ENCODE peak calls at places on chromosomes 13 and 19, in seven cellular contexts. P is neural crest cell, Z is B cell, B is RWPE2, A is activated B cell treated with CpG ODN at 0.5 μM for 24 hours, X is astrocyte of the spinal cord, D is lower leg skin. S is an unnamed sample.

GRCh38 chr13:33017410-33017929 is 1.2 kb downstream of the KL start:
- DNase-seq in P (peak; percentile 18), Z (peak; percentile 17), B (no peak), A (no peak), X (peak; percentile 30), D (peak; percentile 45), S (no peak)

GRCh38 chr13:76210262-76210661 is 574.1 kb downstream of the LMO7 start:
- DNase-seq in P (no peak), Z (no peak), B (no peak), A (no peak), X (no peak), D (no peak), S (no peak)

GRCh38 chr19:46076951-46077814 is 36.4 kb upstream of the IGFL4 start:
- DNase-seq in P (peak; percentile 82), Z (peak; percentile 8), B (no peak), A (no peak), X (peak; percentile 85), D (peak; percentile 54), S (peak; percentile 51)

GRCh38 chr13:59374720-59375119 is 789.0 kb downstream of the DIAPH3 start:
- DNase-seq in P (no peak), Z (no peak), B (no peak), A (no peak), X (no peak), D (no peak), S (no peak)

GRCh38 chr13:73633817-73634449 is 500.3 kb downstream of the KLF12 start:
- DNase-seq in P (no peak), Z (no peak), B (no peak), A (no peak), X (no peak), D (no peak), S (no peak)

GRCh38 chr13:106471957-106472543 is 63.4 kb downstream of the EFNB2 start:
- DNase-seq in P (no peak), Z (no peak), B (peak; percentile 96), A (no peak), X (peak; percentile 88), D (peak; percentile 71), S (no peak)

GRCh38 chr19:31152906-31153305 is 196.3 kb downstream of the TSHZ3 start:
- DNase-seq in P (no peak), Z (no peak), B (no peak), A (no peak), X (no peak), D (no peak), S (no peak)

GRCh38 chr13:45295536-45295935 is 45.4 kb downstream of the TPT1 start:
- DNase-seq in P (no peak), Z (no peak), B (no peak), A (no peak), X (peak; percentile 45), D (no peak), S (no peak)

GRCh38 chr19:3785464-3785937 is 680 bp downstream of the MATK start:
- DNase-seq in P (no peak), Z (no peak), B (peak; percentile 34), A (no peak), X (no peak), D (no peak), S (no peak)

GRCh38 chr19:15779756-15780476 is 7.5 kb upstream of the OR10H5 start:
- DNase-seq in P (no peak), Z (no peak), B (no peak), A (no peak), X (no peak), D (peak; percentile 19), S (no peak)

GRCh38 chr19:409006-409514 is at the start of gene C2CD4C:
- DNase-seq in P (no peak), Z (peak; percentile 33), B (no peak), A (no peak), X (no peak), D (no peak), S (peak; percentile 61)

GRCh38 chr13:95627590-95627989 is 16.9 kb downstream of the DZIP1 start:
- DNase-seq in P (no peak), Z (no peak), B (no peak), A (no peak), X (peak; percentile 51), D (no peak), S (no peak)

GRCh38 chr13:41811588-41812021 is 149.3 kb downstream of the VWA8 start:
- DNase-seq in P (no peak), Z (no peak), B (no peak), A (no peak), X (no peak), D (no peak), S (no peak)

GRCh38 chr13:110380359-110381028 is 73.4 kb downstream of the COL4A2 start:
- DNase-seq in P (no peak), Z (no peak), B (no peak), A (no peak), X (peak; percentile 81), D (no peak), S (no peak)

GRCh38 chr19:31054430-31054829 is 294.8 kb downstream of the TSHZ3 start:
- DNase-seq in P (no peak), Z (no peak), B (no peak), A (no peak), X (peak; percentile 74), D (no peak), S (no peak)

GRCh38 chr19:13056052-13056660 is 46.5 kb downstream of the LYL1 start:
- DNase-seq in P (no peak), Z (no peak), B (peak; percentile 97), A (no peak), X (peak; percentile 93), D (peak; percentile 79), S (no peak)

GRCh38 chr19:720691-721160 is 12.0 kb downstream of the PALM start:
- DNase-seq in P (no peak), Z (no peak), B (no peak), A (no peak), X (no peak), D (no peak), S (no peak)

GRCh38 chr19:48772503-48772953 is 17.2 kb downstream of the FGF21 start:
- DNase-seq in P (no peak), Z (no peak), B (no peak), A (no peak), X (no peak), D (peak; percentile 64), S (no peak)

GRCh38 chr19:53813996-53814395 is 10.1 kb downstream of the NLRP12 start:
- DNase-seq in P (no peak), Z (no peak), B (no peak), A (no peak), X (no peak), D (no peak), S (no peak)

GRCh38 chr19:48606463-48607358 is at the start of gene SPACA4:
- DNase-seq in P (no peak), Z (no peak), B (no peak), A (no peak), X (no peak), D (no peak), S (no peak)

DNA sequence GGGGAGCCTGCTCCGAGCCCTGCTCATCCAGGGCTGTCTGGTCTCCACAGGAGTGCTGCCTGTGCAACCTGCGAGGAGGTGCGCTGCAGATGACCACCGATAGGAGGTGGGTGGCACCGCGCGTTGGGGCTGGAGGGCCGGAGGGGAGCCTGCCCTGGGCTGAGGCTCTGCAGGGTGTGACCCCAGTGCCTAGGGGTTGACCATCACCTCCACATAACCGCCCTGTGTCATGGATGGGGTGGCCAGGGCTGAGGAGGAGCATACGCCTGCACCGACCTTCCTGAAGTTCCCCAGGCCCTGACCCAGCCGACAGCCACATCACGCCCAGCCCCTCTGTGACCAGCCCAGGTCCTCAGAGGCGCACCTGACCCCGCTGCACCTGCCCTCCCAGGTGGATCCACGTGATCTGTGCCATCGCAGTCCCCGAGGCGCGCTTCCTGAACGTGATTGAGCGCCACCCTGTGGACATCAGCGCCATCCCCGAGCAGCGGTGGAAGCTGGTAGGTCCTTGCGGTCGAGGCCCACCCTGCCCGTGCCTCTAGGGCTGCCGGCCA is 168.7 kb downstream of the KDM4B start:
- DNase-seq in P (no peak), Z (peak; percentile 57), B (no peak), A (no peak), X (no peak), D (no peak), S (no peak)
- TF ChIP-seq CTCF in P (peak; percentile 45), Z (peak; percentile 14), B (no peak), A (no peak), X (peak; percentile 39), D (no peak), S (no peak)

DNA sequence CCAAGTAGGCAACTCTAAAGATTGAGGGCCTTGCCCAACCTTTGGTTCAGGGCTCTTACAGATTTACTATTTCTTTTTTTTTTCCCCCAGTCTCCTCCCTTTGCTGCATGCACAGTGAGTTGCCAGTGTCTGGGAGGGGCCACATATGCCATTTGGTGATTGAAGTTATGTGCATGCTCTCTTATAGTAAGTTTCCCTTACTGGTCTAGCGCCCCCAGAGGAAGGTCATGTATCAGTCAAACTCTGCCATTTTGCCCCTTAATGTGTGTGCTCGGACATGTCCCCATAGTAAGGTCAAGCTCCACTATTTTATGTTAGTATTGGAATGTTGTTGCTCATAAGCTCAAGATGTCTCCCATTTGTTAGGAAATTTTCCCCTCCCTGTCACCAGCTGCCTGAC is 1138.0 kb upstream of the SLC10A2 start:
- DNase-seq in P (no peak), Z (no peak), B (no peak), A (no peak), X (no peak), D (no peak), S (no peak)
- TF ChIP-seq CTCF in P (no peak), Z (no peak), B (no peak), A (no peak), X (no peak), D (no peak), S (no peak)

DNA sequence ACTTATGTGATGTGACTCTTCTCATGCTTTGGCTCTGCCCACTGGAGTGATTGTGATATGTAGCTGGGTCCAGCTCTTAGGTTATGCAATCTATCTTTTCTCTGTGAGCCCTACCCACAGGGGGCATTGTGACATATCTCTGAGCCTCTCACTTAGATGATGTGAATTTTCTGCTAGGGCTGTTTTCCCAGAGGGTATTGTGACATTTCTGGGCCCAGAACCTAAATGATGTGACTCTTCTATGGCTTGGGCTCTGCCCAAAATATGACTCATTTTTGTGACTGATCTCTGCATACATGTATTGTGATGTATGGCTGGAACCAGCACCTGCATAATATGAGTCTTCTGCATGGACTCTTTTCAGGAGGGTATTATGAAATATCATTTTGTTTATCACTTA is 12.3 kb upstream of the ZNF254 start:
- DNase-seq in P (no peak), Z (no peak), B (no peak), A (no peak), X (peak; percentile 30), D (no peak), S (no peak)
- TF ChIP-seq CTCF in P (no peak), Z (no peak), B (no peak), A (no peak), X (no peak), D (no peak), S (no peak)

GRCh38 chr19:35628264-35628564 is 622 bp upstream of the RBM42 start:
- DNase-seq in P (no peak), Z (no peak), B (no peak), A (no peak), X (no peak), D (no peak), S (no peak)

GRCh38 chr19:35633727-35634440 is 5.0 kb downstream of the RBM42 start:
- DNase-seq in P (no peak), Z (no peak), B (no peak), A (no peak), X (no peak), D (no peak), S (no peak)

GRCh38 chr19:35623327-35624010 is 5.4 kb upstream of the RBM42 start:
- DNase-seq in P (no peak), Z (no peak), B (no peak), A (no peak), X (no peak), D (no peak), S (no peak)

GRCh38 chr19:35629332-35629633 is 447 bp downstream of the RBM42 start:
- DNase-seq in P (no peak), Z (no peak), B (no peak), A (no peak), X (no peak), D (no peak), S (no peak)

GRCh38 chr19:35628565-35629331 is at the start of gene RBM42:
- DNase-seq in P (peak; percentile 97), Z (peak; percentile 97), B (peak; percentile 97), A (peak; percentile 96), X (peak; percentile 99), D (peak; percentile 98), S (peak; percentile 97)
- TF ChIP-seq CTCF in P (no peak), Z (no peak), B (no peak), A (no peak), X (no peak), D (peak; percentile 41), S (no peak)

S was measured in D721Med.